ENCODE peak calls at places on chromosomes 3 and 15, in four cellular contexts. Q is activated CD4-positive, alpha-beta memory T cell treated with anti-CD3 and anti-CD28 coated beads for 36 hours; M is T-helper 17 cell; D is GF-D8. C is an unnamed sample.

GRCh38 chr3:133892546-133893231 is 3.0 kb downstream of the RAB6B start:
- DNase-seq in Q (no peak), M (no peak), D (no peak), C (no peak)

GRCh38 chr15:84879088-84879780 is 5.2 kb upstream of the SLC28A1 start:
- DNase-seq in Q (no peak), M (no peak), D (no peak), C (no peak)

GRCh38 chr15:66036859-66037258 is 167.6 kb downstream of the RAB11A start:
- DNase-seq in Q (no peak), M (no peak), D (no peak), C (no peak)

GRCh38 chr3:129490273-129490675 is 38.2 kb upstream of the RHO start:
- DNase-seq in Q (peak), M (peak), D (peak), C (peak)

GRCh38 chr3:45320986-45321385 is 67.4 kb upstream of the LARS2 start:
- DNase-seq in Q (no peak), M (no peak), D (no peak), C (no peak)

GRCh38 chr15:100920516-100921135 is 1.5 kb downstream of the LRRK1 start:
- DNase-seq in Q (no peak), M (no peak), D (no peak), C (no peak)

GRCh38 chr3:194270627-194271458 is 80.3 kb downstream of the CPN2 start:
- DNase-seq in Q (no peak), M (no peak), D (no peak), C (no peak)

GRCh38 chr3:156211583-156211982 is 91.2 kb downstream of the KCNAB1 start:
- DNase-seq in Q (no peak), M (no peak), D (no peak), C (no peak)

GRCh38 chr15:97014001-97014400 is 683.5 kb downstream of the NR2F2 start:
- DNase-seq in Q (no peak), M (no peak), D (no peak), C (no peak)

GRCh38 chr15:69154684-69155083 is 5.8 kb upstream of the GLCE start:
- DNase-seq in Q (no peak), M (no peak), D (no peak), C (no peak)

GRCh38 chr3:13253208-13253937 is 166.7 kb downstream of the NUP210 start:
- DNase-seq in Q (no peak), M (no peak), D (no peak), C (no peak)

GRCh38 chr3:106566277-106566676 is 697.5 kb upstream of the CBLB start:
- DNase-seq in Q (peak), M (no peak), D (no peak), C (no peak)

GRCh38 chr3:183536238-183536880 is 19.1 kb downstream of the KLHL6 start:
- DNase-seq in Q (no peak), M (no peak), D (no peak), C (no peak)

GRCh38 chr3:101892648-101893047 is 43.3 kb downstream of the NFKBIZ start:
- DNase-seq in Q (no peak), M (no peak), D (no peak), C (no peak)

GRCh38 chr3:97125902-97126499 is 311.6 kb downstream of the EPHA6 start:
- DNase-seq in Q (no peak), M (no peak), D (no peak), C (no peak)

GRCh38 chr15:39149636-39150035 is 431.2 kb upstream of the THBS1 start:
- DNase-seq in Q (no peak), M (no peak), D (no peak), C (no peak)

GRCh38 chr3:50358355-50358926 is 880 bp downstream of the TMEM115 start:
- DNase-seq in Q (no peak), M (no peak), D (no peak), C (no peak)

GRCh38 chr3:129313983-129314756 is 35.5 kb downstream of the HMCES start:
- DNase-seq in Q (no peak), M (no peak), D (no peak), C (no peak)

GRCh38 chr3:29373016-29373690 is 92.3 kb downstream of the RBMS3 start:
- DNase-seq in Q (no peak), M (no peak), D (no peak), C (no peak)

GRCh38 chr3:30081904-30082303 is 524.5 kb upstream of the TGFBR2 start:
- DNase-seq in Q (no peak), M (no peak), D (no peak), C (no peak)

GRCh38 chr3:157026091-157026490 is 133.9 kb downstream of the CCNL1 start:
- DNase-seq in Q (no peak), M (no peak), D (no peak), C (no peak)

GRCh38 chr3:64958187-64958586 is 270.4 kb upstream of the ADAMTS9 start:
- DNase-seq in Q (no peak), M (no peak), D (no peak), C (no peak)

GRCh38 chr3:14371573-14372474 is 30.6 kb upstream of the SLC6A6 start:
- DNase-seq in Q (peak), M (no peak), D (peak), C (peak)

GRCh38 chr3:174931473-174931872 is 72.3 kb downstream of the NAALADL2 start:
- DNase-seq in Q (no peak), M (no peak), D (no peak), C (no peak)

GRCh38 chr3:165389064-165389463 is 192.9 kb upstream of the SLITRK3 start:
- DNase-seq in Q (no peak), M (no peak), D (no peak), C (no peak)

GRCh38 chr3:120688121-120688520 is 6.1 kb upstream of the HGD start:
- DNase-seq in Q (no peak), M (no peak), D (no peak), C (no peak)

GRCh38 chr15:99390667-99391066 is 139.4 kb downstream of the LRRC28 start:
- DNase-seq in Q (no peak), M (no peak), D (no peak), C (no peak)

GRCh38 chr3:156762631-156763185 is 63.4 kb upstream of the LEKR1 start:
- DNase-seq in Q (no peak), M (no peak), D (no peak), C (no peak)

GRCh38 chr3:148459931-148460513 is 237.7 kb upstream of the AGTR1 start:
- DNase-seq in Q (no peak), M (no peak), D (no peak), C (no peak)

GRCh38 chr15:70060214-70061085 is 37.3 kb downstream of the TLE3 start:
- DNase-seq in Q (no peak), M (no peak), D (no peak), C (no peak)

GRCh38 chr15:85792102-85792731 is 2.5 kb downstream of the KLHL25 start:
- DNase-seq in Q (no peak), M (no peak), D (no peak), C (no peak)

GRCh38 chr15:33094336-33094735 is 100.2 kb downstream of the FMN1 start:
- DNase-seq in Q (no peak), M (no peak), D (no peak), C (no peak)

GRCh38 chr3:112128843-112129727 is 4.0 kb downstream of the GCSAM start:
- DNase-seq in Q (peak), M (peak), D (no peak), C (peak)

GRCh38 chr3:170128259-170128976 is 53.1 kb downstream of the PHC3 start:
- DNase-seq in Q (peak), M (no peak), D (peak), C (peak)

GRCh38 chr3:4232798-4233197 is 70.4 kb upstream of the SETMAR start:
- DNase-seq in Q (no peak), M (no peak), D (no peak), C (no peak)

GRCh38 chr3:32216172-32216783 is 22.2 kb upstream of the CMTM8 start:
- DNase-seq in Q (no peak), M (no peak), D (no peak), C (no peak)

GRCh38 chr3:165254812-165255211 is 58.6 kb upstream of the SLITRK3 start:
- DNase-seq in Q (no peak), M (no peak), D (no peak), C (no peak)

GRCh38 chr3:3666664-3667063 is 132.6 kb upstream of the LRRN1 start:
- DNase-seq in Q (no peak), M (no peak), D (no peak), C (no peak)

GRCh38 chr3:57530071-57530608 is 14.0 kb downstream of the DNAH12 start:
- DNase-seq in Q (no peak), M (no peak), D (no peak), C (no peak)

GRCh38 chr15:40420071-40420713 is 14.6 kb downstream of the IVD start:
- DNase-seq in Q (no peak), M (no peak), D (no peak), C (no peak)